ENCODE peak calls at places on chromosomes 16 and 17, in six cellular contexts. One of them, this sample, is unnamed. For H3K4me1, the result is how much of the 10 kb centered on the place peaks cover.

GRCh38 chr16:57986196-57986595 is 14.3 kb downstream of the ZNF319 start:
- DNase-seq in lower lobe of right lung: no peak
- DNase-seq in stomach: no peak
- DNase-seq in transverse colon: no peak
- DNase-seq in adrenal gland: no peak
- DNase-seq in IMR-90: no peak
- DNase-seq in this sample: peak

GRCh38 chr17:50201226-50201854 is at the start of gene COL1A1:
- DNase-seq in lower lobe of right lung: no peak
- DNase-seq in stomach: peak
- DNase-seq in transverse colon: peak
- DNase-seq in adrenal gland: peak
- DNase-seq in IMR-90: peak
- DNase-seq in this sample: peak

GRCh38 chr17:34283571-34283970 is 2.0 kb upstream of the CCL11 start:
- DNase-seq in lower lobe of right lung: no peak
- DNase-seq in stomach: no peak
- DNase-seq in transverse colon: no peak
- DNase-seq in adrenal gland: no peak
- DNase-seq in IMR-90: no peak
- DNase-seq in this sample: no peak

GRCh38 chr16:58128181-58128631 is 975 bp downstream of the CFAP20 start:
- DNase-seq in lower lobe of right lung: no peak
- DNase-seq in stomach: no peak
- DNase-seq in transverse colon: no peak
- DNase-seq in adrenal gland: no peak
- DNase-seq in IMR-90: no peak
- DNase-seq in this sample: no peak

GRCh38 chr16:85929259-85929704 is 30.3 kb downstream of the IRF8 start:
- DNase-seq in lower lobe of right lung: no peak
- DNase-seq in stomach: no peak
- DNase-seq in transverse colon: no peak
- DNase-seq in adrenal gland: no peak
- DNase-seq in IMR-90: no peak
- DNase-seq in this sample: no peak

GRCh38 chr17:39174907-39175694 is 9.1 kb upstream of the ARL5C start:
- DNase-seq in lower lobe of right lung: peak
- DNase-seq in stomach: peak
- DNase-seq in transverse colon: peak
- DNase-seq in adrenal gland: peak
- DNase-seq in IMR-90: peak
- DNase-seq in this sample: no peak

GRCh38 chr17:67276075-67276474 is 31.1 kb upstream of the HELZ start:
- DNase-seq in lower lobe of right lung: no peak
- DNase-seq in stomach: no peak
- DNase-seq in transverse colon: no peak
- DNase-seq in adrenal gland: no peak
- DNase-seq in IMR-90: no peak
- DNase-seq in this sample: no peak

GRCh38 chr17:48995871-48996695 is 1.1 kb upstream of the IGF2BP1 start:
- DNase-seq in lower lobe of right lung: no peak
- DNase-seq in stomach: no peak
- DNase-seq in transverse colon: no peak
- DNase-seq in adrenal gland: no peak
- DNase-seq in IMR-90: no peak
- DNase-seq in this sample: no peak

GRCh38 chr17:17206913-17207368 is 808 bp upstream of the PLD6 start:
- DNase-seq in lower lobe of right lung: no peak
- DNase-seq in stomach: no peak
- DNase-seq in transverse colon: no peak
- DNase-seq in adrenal gland: peak
- DNase-seq in IMR-90: no peak
- DNase-seq in this sample: no peak

GRCh38 chr17:76685846-76686245 is 24.9 kb downstream of the MXRA7 start:
- DNase-seq in lower lobe of right lung: no peak
- DNase-seq in stomach: no peak
- DNase-seq in transverse colon: no peak
- DNase-seq in adrenal gland: no peak
- DNase-seq in IMR-90: no peak
- DNase-seq in this sample: no peak
- H3K4me1 ChIP-seq in lower lobe of right lung: under half
- H3K4me1 ChIP-seq in stomach: under half
- H3K4me1 ChIP-seq in transverse colon: under half
- H3K4me1 ChIP-seq in adrenal gland: half or more
- H3K4me1 ChIP-seq in IMR-90: under half
- H3K4me1 ChIP-seq in this sample: under half

DNA sequence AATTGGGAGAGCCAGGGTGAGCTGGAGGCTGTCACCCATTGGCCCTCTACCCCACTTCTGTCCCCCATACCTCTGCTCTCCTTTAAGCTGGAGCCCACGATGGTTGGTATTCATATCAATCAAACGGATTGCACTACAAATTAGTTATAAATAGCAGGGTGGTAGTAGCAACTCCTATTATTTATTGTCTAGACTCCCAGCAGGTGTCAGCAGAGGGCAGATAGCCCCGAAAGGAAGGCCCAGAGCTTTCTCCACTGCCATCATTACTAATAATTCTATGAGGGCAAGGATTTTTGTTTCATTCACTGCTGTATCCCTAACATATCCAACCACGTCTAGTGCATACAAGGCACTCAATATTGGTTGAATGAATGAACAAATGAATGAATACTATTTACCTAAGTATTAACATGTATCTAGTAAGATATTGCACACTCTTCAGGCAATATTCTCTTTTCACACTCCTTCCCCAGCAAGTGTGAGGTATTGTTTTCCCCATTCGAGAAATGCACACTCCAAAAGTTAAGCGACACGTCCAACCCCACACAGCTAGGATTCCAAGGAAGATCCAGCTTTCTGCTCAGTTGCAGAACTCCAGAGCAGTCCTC is 6.3 kb downstream of the C17orf50 start:
- DNase-seq in lower lobe of right lung: no peak
- DNase-seq in stomach: peak
- DNase-seq in transverse colon: no peak
- DNase-seq in adrenal gland: peak
- DNase-seq in IMR-90: peak
- DNase-seq in this sample: peak
- TF ChIP-seq CTCF in lower lobe of right lung: peak
- TF ChIP-seq CTCF in stomach: peak
- TF ChIP-seq CTCF in transverse colon: peak
- TF ChIP-seq CTCF in adrenal gland: peak
- TF ChIP-seq CTCF in IMR-90: peak
- TF ChIP-seq CTCF in this sample: peak

GRCh38 chr16:1548234-1548633 is 14.8 kb downstream of the TMEM204 start:
- DNase-seq in lower lobe of right lung: no peak
- DNase-seq in stomach: no peak
- DNase-seq in transverse colon: no peak
- DNase-seq in adrenal gland: no peak
- DNase-seq in IMR-90: no peak
- DNase-seq in this sample: no peak

GRCh38 chr16:1550696-1551095 is 17.2 kb downstream of the TMEM204 start:
- DNase-seq in lower lobe of right lung: no peak
- DNase-seq in stomach: no peak
- DNase-seq in transverse colon: no peak
- DNase-seq in adrenal gland: no peak
- DNase-seq in IMR-90: no peak
- DNase-seq in this sample: no peak

GRCh38 chr16:1551166-1551565 is 17.7 kb downstream of the TMEM204 start:
- DNase-seq in lower lobe of right lung: no peak
- DNase-seq in stomach: no peak
- DNase-seq in transverse colon: no peak
- DNase-seq in adrenal gland: no peak
- DNase-seq in IMR-90: no peak
- DNase-seq in this sample: no peak

GRCh38 chr16:1548727-1549126 is 15.3 kb downstream of the TMEM204 start:
- DNase-seq in lower lobe of right lung: no peak
- DNase-seq in stomach: no peak
- DNase-seq in transverse colon: no peak
- DNase-seq in adrenal gland: no peak
- DNase-seq in IMR-90: no peak
- DNase-seq in this sample: no peak

DNA sequence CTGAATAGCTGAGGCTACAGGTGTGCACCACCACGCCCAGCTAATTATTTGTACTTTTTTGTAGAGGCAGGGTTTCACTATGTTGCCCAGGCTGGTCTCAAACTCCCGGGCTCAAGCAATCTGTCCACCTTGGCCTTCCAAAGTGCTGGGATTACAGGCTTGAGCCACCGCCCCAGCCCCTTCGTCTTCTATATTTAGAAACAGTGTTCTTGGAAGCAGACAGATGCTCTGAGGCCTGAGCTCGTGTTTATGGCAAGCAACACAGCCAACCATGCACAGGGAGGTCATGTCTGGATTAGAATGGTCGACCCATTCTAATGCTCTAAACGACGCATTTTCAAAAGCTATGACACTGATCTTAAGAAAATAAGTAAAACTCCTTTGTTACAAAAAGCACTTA is 16.6 kb downstream of the TMEM204 start:
- DNase-seq in lower lobe of right lung: no peak
- DNase-seq in stomach: no peak
- DNase-seq in transverse colon: no peak
- DNase-seq in adrenal gland: no peak
- DNase-seq in IMR-90: no peak
- DNase-seq in this sample: no peak
- H3K4me1 ChIP-seq in lower lobe of right lung: half or more
- H3K4me1 ChIP-seq in stomach: under half
- H3K4me1 ChIP-seq in transverse colon: under half
- H3K4me1 ChIP-seq in adrenal gland: half or more
- H3K4me1 ChIP-seq in IMR-90: under half
- H3K4me1 ChIP-seq in this sample: half or more

DNA sequence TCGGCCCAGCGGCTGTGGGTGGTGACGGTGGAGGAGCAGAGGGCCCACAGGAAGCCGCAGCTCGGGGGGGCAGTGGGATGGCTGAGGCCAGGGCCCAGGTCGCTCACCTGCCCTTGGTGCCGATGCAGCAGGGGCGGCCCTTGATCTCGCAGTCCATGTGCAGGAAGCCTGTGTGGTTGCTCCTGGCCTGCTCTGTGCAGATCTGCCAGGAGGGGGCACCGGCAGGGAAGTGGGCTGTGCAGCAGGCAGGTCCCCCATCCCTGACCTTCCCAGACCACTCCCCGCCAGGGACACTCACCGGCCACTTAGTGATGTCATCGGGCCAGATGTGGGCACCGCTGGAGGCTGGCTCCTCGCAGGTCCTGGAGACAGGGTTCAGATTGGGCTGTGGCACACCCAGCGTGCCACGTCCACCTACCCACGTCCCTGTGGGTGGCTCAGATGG is 6.2 kb downstream of the AANAT start:
- DNase-seq in lower lobe of right lung: no peak
- DNase-seq in stomach: no peak
- DNase-seq in transverse colon: no peak
- DNase-seq in adrenal gland: no peak
- DNase-seq in IMR-90: no peak
- DNase-seq in this sample: peak
- TF ChIP-seq CTCF in lower lobe of right lung: no peak
- TF ChIP-seq CTCF in stomach: no peak
- TF ChIP-seq CTCF in transverse colon: no peak
- TF ChIP-seq CTCF in adrenal gland: no peak
- TF ChIP-seq CTCF in IMR-90: peak
- TF ChIP-seq CTCF in this sample: no peak

GRCh38 chr17:1593630-1593931 is 31.0 kb upstream of the PITPNA start:
- DNase-seq in lower lobe of right lung: no peak
- DNase-seq in stomach: no peak
- DNase-seq in transverse colon: no peak
- DNase-seq in adrenal gland: no peak
- DNase-seq in IMR-90: no peak
- DNase-seq in this sample: no peak

GRCh38 chr17:1591474-1592090 is 29.0 kb upstream of the PITPNA start:
- DNase-seq in lower lobe of right lung: no peak
- DNase-seq in stomach: no peak
- DNase-seq in transverse colon: no peak
- DNase-seq in adrenal gland: no peak
- DNase-seq in IMR-90: no peak
- DNase-seq in this sample: no peak

GRCh38 chr17:1590031-1590746 is 27.6 kb upstream of the PITPNA start:
- DNase-seq in lower lobe of right lung: peak
- DNase-seq in stomach: peak
- DNase-seq in transverse colon: peak
- DNase-seq in adrenal gland: peak
- DNase-seq in IMR-90: peak
- DNase-seq in this sample: peak

GRCh38 chr17:1590747-1591473 is 28.3 kb upstream of the PITPNA start:
- DNase-seq in lower lobe of right lung: no peak
- DNase-seq in stomach: no peak
- DNase-seq in transverse colon: no peak
- DNase-seq in adrenal gland: no peak
- DNase-seq in IMR-90: no peak
- DNase-seq in this sample: no peak

GRCh38 chr17:1592751-1593629 is 30.4 kb upstream of the PITPNA start:
- DNase-seq in lower lobe of right lung: no peak
- DNase-seq in stomach: no peak
- DNase-seq in transverse colon: peak
- DNase-seq in adrenal gland: no peak
- DNase-seq in IMR-90: no peak
- DNase-seq in this sample: no peak
- H3K4me1 ChIP-seq in lower lobe of right lung: under half
- H3K4me1 ChIP-seq in stomach: under half
- H3K4me1 ChIP-seq in transverse colon: under half
- H3K4me1 ChIP-seq in adrenal gland: under half
- H3K4me1 ChIP-seq in IMR-90: under half
- H3K4me1 ChIP-seq in this sample: half or more

GRCh38 chr17:69103557-69104233 is 38.0 kb downstream of the ABCA6 start:
- DNase-seq in lower lobe of right lung: no peak
- DNase-seq in stomach: no peak
- DNase-seq in transverse colon: no peak
- DNase-seq in adrenal gland: no peak
- DNase-seq in IMR-90: no peak
- DNase-seq in this sample: no peak

GRCh38 chr17:69093995-69094394 is 33.3 kb upstream of the ABCA9 start:
- DNase-seq in lower lobe of right lung: no peak
- DNase-seq in stomach: no peak
- DNase-seq in transverse colon: no peak
- DNase-seq in adrenal gland: no peak
- DNase-seq in IMR-90: no peak
- DNase-seq in this sample: no peak

GRCh38 chr17:69093279-69093789 is 32.6 kb upstream of the ABCA9 start:
- DNase-seq in lower lobe of right lung: no peak
- DNase-seq in stomach: no peak
- DNase-seq in transverse colon: no peak
- DNase-seq in adrenal gland: no peak
- DNase-seq in IMR-90: no peak
- DNase-seq in this sample: no peak

GRCh38 chr17:69098635-69099034 is 37.9 kb upstream of the ABCA9 start:
- DNase-seq in lower lobe of right lung: no peak
- DNase-seq in stomach: no peak
- DNase-seq in transverse colon: no peak
- DNase-seq in adrenal gland: no peak
- DNase-seq in IMR-90: no peak
- DNase-seq in this sample: no peak
- TF ChIP-seq CTCF in lower lobe of right lung: no peak
- TF ChIP-seq CTCF in stomach: no peak
- TF ChIP-seq CTCF in transverse colon: no peak
- TF ChIP-seq CTCF in adrenal gland: no peak
- TF ChIP-seq CTCF in IMR-90: no peak
- TF ChIP-seq CTCF in this sample: no peak

This sample was measured in left lung.